ENCODE peak calls at places on chromosomes 16 and 17, in five cellular contexts. H, T, A, V and B are unnamed samples. For H3K27me3, the result is how much of the 10 kb centered on the place peaks cover.

GRCh38 chr16:50591800-50592771 is 43.9 kb downstream of the NKD1 start:
- DNase-seq in H (no peak), T (no peak), A (peak), V (peak), B (no peak)

GRCh38 chr17:42679001-42679491 is 2.3 kb upstream of the PLEKHH3 start:
- DNase-seq in H (no peak), T (no peak), A (no peak), V (peak), B (no peak)

GRCh38 chr16:58034786-58035185 is 9.2 kb downstream of the MMP15 start:
- DNase-seq in H (no peak), T (no peak), A (no peak), V (no peak), B (no peak)

GRCh38 chr17:46080118-46081017 is 81.3 kb downstream of the STH start:
- DNase-seq in H (no peak), T (no peak), A (no peak), V (no peak), B (no peak)

GRCh38 chr17:964881-965280 is 14.7 kb downstream of the NXN start:
- DNase-seq in H (no peak), T (no peak), A (no peak), V (no peak), B (no peak)

GRCh38 chr16:11994187-11995119 is 17.9 kb downstream of the SNX29 start:
- DNase-seq in H (no peak), T (no peak), A (no peak), V (no peak), B (no peak)

GRCh38 chr16:31430380-31431052 is 2.4 kb upstream of the COX6A2 start:
- DNase-seq in H (peak), T (no peak), A (no peak), V (no peak), B (no peak)

GRCh38 chr16:50263060-50263909 is 3.1 kb upstream of the ADCY7 start:
- DNase-seq in H (no peak), T (no peak), A (no peak), V (no peak), B (no peak)

GRCh38 chr17:45040459-45040858 is 11.0 kb downstream of the DCAKD start:
- DNase-seq in H (no peak), T (no peak), A (no peak), V (no peak), B (no peak)

DNA sequence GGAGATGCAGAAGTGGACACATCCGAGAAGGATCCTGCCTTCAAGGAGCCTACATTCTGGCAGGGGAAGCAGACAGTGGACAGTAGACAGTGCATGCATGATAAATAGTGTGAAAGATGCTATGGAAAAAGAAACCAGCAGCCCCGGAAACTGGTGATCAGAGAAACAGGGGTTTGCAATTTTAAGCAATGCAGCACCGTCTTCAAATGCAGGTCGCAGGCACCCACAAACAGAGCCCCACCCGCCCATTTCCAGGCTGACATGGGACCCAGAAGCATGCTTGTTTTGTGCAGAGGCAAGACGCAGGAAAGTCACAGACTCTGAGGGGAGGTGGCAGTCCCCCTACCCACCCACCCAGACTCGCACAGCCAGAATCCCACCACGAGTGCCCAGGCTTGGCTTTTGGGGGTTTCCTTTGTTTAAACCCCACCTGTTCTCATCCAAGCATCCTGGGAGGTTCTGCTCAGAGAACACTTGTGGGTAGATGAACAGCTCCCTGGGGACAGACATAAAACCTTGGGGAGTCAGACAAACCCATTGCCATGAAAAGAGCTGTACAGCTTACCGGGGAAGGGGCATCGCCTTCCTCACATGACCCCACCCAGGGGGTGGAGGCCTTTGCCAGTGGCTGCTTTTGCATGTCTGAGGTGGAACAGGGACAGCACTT is 114.3 kb downstream of the MGAT5B start:
- DNase-seq in H (no peak), T (no peak), A (no peak), V (no peak), B (no peak)
- H3K4me3 ChIP-seq in H (no peak), T (no peak), A (no peak), V (no peak), B (no peak)

DNA sequence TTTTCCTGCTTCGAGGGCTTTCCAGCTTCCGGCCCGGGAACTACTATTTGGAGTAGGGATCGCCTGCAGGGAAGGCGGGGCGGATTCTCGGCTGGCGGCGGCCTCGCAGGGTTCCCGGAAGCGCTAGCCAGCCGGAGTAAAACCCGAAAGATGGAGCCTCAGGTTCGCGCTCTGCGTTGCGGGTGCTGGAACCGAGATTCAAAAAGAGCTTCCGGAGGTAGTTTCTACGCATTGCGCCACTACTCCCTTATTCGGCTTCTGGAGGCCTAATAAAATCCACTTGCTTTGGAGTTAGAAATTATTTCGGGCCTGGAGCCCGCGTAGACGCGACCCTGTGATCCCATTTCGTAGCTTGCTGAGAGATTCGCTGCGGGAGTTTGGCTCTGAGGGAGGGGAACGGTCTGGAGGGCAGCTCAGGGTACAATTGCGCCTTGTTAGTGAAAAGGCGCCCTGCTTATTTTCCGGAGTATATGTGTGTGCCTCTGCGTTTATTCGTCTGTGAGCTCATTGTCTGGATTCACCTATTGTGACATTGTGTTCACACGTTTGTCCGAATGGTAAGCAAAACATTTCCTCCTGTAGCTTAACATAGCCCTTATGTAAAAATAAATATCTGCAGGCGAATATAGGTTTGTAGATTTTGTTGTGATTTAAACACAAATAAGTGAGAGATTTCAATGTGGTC is 712 bp downstream of the PRAC2 start:
- DNase-seq in H (no peak), T (no peak), A (no peak), V (no peak), B (no peak)
- H3K27me3 ChIP-seq in H (half or more), T (half or more), A (half or more), V (under half), B (half or more)

GRCh38 chr17:61122356-61122913 is 277.2 kb upstream of the TBX2 start:
- DNase-seq in H (no peak), T (no peak), A (no peak), V (no peak), B (no peak)

GRCh38 chr17:61126476-61127240 is 273.0 kb upstream of the TBX2 start:
- DNase-seq in H (no peak), T (no peak), A (no peak), V (no peak), B (no peak)

GRCh38 chr17:61127960-61128359 is 271.7 kb upstream of the TBX2 start:
- DNase-seq in H (no peak), T (no peak), A (no peak), V (no peak), B (no peak)

GRCh38 chr17:61128671-61129115 is 270.9 kb upstream of the TBX2 start:
- DNase-seq in H (no peak), T (no peak), A (no peak), V (no peak), B (no peak)

GRCh38 chr17:61124562-61124961 is 275.1 kb upstream of the TBX2 start:
- DNase-seq in H (no peak), T (no peak), A (no peak), V (no peak), B (no peak)
- H3K4me3 ChIP-seq in H (no peak), T (no peak), A (no peak), V (no peak), B (no peak)

GRCh38 chr16:23302045-23302956 is at the start of gene SCNN1B:
- DNase-seq in H (peak), T (no peak), A (no peak), V (peak), B (no peak)
- H3K27me3 ChIP-seq in H (under half), T (under half), A (half or more), V (under half), B (under half)

DNA sequence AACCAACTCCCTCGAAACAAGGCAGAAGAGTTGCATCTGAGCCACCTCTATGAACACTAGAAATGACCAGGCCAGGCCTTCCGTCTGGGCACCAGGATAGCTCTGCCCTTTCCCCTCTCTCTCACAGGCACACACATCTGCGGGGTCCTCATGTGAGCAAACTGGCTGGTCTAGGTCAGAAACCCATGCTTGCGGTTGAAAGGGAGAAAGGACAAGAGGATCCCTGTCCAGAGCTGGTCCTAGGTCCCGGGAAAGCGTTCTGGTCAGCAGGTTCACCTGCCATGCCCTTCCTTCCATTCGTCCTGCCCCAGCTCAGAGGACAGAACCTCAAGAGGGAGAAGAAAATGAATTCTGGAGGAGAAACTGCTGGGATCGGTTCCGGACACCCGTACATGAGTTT is 2.7 kb downstream of the MNT start:
- DNase-seq in H (no peak), T (no peak), A (no peak), V (no peak), B (no peak)
- H3K4me3 ChIP-seq in H (peak), T (peak), A (peak), V (no peak), B (no peak)

GRCh38 chr17:49913226-49914095 is 55.5 kb upstream of the DLX4 start:
- DNase-seq in H (no peak), T (no peak), A (no peak), V (no peak), B (no peak)

GRCh38 chr17:49910858-49911204 is 58.2 kb upstream of the DLX4 start:
- DNase-seq in H (no peak), T (no peak), A (no peak), V (no peak), B (no peak)

GRCh38 chr17:49908782-49909714 is 59.9 kb upstream of the DLX4 start:
- DNase-seq in H (no peak), T (no peak), A (no peak), V (no peak), B (no peak)

GRCh38 chr17:49907279-49907678 is 59.4 kb upstream of the TAC4 start:
- DNase-seq in H (no peak), T (no peak), A (no peak), V (no peak), B (no peak)

GRCh38 chr17:49910094-49910857 is 58.7 kb upstream of the DLX4 start:
- DNase-seq in H (peak), T (no peak), A (no peak), V (peak), B (no peak)
- H3K27me3 ChIP-seq in H (under half), T (under half), A (half or more), V (under half), B (under half)

DNA sequence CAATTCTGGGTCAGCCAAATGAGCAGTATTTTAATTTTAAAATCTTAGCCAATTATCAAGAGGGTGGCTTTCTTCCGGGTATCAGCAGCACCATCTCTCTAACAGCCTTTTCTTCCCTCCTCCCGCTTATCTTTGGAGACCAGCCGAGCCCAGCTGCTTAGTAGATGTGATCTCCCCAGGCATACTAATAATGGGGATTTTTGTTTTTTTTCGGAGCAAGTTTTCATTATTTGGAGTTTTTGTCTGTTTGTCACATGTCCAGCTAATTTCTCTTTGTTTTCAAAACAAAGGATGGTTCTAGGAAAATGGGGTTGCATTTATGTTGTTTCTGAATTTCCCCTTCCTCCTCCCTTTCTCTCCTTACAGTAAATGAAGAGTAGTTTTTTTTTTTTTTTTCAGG is 170.5 kb upstream of the MPHOSPH6 start:
- DNase-seq in H (no peak), T (no peak), A (no peak), V (no peak), B (no peak)
- H3K4me3 ChIP-seq in H (no peak), T (no peak), A (no peak), V (no peak), B (no peak)

DNA sequence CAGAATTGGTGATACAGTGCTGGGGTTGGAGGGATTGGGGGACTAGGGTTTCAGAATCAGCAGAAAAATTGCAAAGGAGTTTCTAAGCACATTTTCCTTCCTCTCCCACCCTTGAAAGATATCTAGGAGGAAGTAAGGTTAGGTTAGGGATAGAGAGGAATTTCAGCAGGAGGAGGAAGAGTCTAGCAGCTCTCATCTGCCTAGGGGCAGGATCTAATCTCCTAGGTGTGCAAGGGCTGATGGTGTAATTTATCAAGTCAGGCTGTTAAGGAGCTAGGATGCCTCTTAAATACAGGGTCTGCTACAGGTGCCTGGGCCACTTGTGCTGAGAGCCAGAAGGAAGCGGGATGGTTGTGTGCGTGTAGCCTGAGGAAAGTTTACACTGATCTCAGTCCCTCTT is 1.8 kb upstream of the HNF1B start:
- DNase-seq in H (no peak), T (no peak), A (no peak), V (no peak), B (no peak)
- H3K27me3 ChIP-seq in H (under half), T (under half), A (half or more), V (under half), B (under half)